ENCODE peak calls at places on chromosomes 3 and 15, in seven cellular contexts. T is K562; M is left ventricle myocardium inferior; V is cardiac muscle cell; P is spleen; O is hepatocyte; C is CD8-positive, alpha-beta memory T cell. H is an unnamed sample.

GRCh38 chr3:171142985-171143384 is 116.5 kb upstream of the SLC2A2 start:
- DNase-seq in C (no peak), T (no peak), V (peak; percentile 62), M (no peak), P (no peak), O (no peak), H (no peak)

GRCh38 chr3:68256635-68257034 is 602.2 kb upstream of the SUCLG2 start:
- DNase-seq in P (no peak), V (no peak), C (no peak), T (no peak), O (peak; percentile 13), M (no peak), H (peak; percentile 16)

GRCh38 chr3:33131328-33132018 is 17.7 kb downstream of the CRTAP start:
- DNase-seq in O (peak; percentile 85), P (no peak), M (no peak), V (peak; percentile 86), T (peak; percentile 71), C (no peak), H (peak; percentile 50)

GRCh38 chr3:182487621-182488020 is 305.7 kb upstream of the ATP11B start:
- DNase-seq in T (no peak), V (no peak), O (no peak), M (no peak), C (no peak), P (no peak), H (no peak)

GRCh38 chr3:129822679-129823078 is 70.8 kb downstream of the TMCC1 start:
- DNase-seq in V (peak; percentile 69), P (no peak), M (no peak), C (no peak), O (no peak), T (no peak), H (no peak)

GRCh38 chr15:24878153-24878552 is 76.6 kb upstream of the SNRPN start:
- DNase-seq in M (peak; percentile 26), O (no peak), V (peak; percentile 27), C (no peak), T (no peak), P (no peak), H (peak; percentile 28)

GRCh38 chr3:42119558-42120355 is 28.6 kb downstream of the TRAK1 start:
- DNase-seq in M (no peak), P (no peak), C (no peak), V (peak; percentile 8), O (no peak), T (no peak), H (no peak)

GRCh38 chr3:71690222-71690821 is 34.9 kb downstream of the EIF4E3 start:
- DNase-seq in T (no peak), M (no peak), P (no peak), C (no peak), V (peak; percentile 97), O (peak; percentile 37), H (peak; percentile 38)

GRCh38 chr3:187315872-187316271 is 24.3 kb upstream of the MASP1 start:
- DNase-seq in P (no peak), T (no peak), V (no peak), O (no peak), C (no peak), M (no peak), H (no peak)

GRCh38 chr3:13500133-13500885 is 20.2 kb downstream of the HDAC11 start:
- DNase-seq in O (no peak), V (peak; percentile 29), C (no peak), M (no peak), T (peak; percentile 81), P (peak; percentile 65), H (no peak)

GRCh38 chr3:72492240-72492639 is 356.0 kb downstream of the SHQ1 start:
- DNase-seq in P (no peak), V (peak; percentile 96), M (peak; percentile 79), C (no peak), O (no peak), T (no peak), H (peak; percentile 82)

GRCh38 chr15:40925863-40926658 is 3.1 kb upstream of the DLL4 start:
- DNase-seq in P (peak; percentile 72), O (peak; percentile 55), M (no peak), C (no peak), V (no peak), T (peak; percentile 58), H (no peak)

GRCh38 chr3:142977399-142977728 is 13.9 kb upstream of the PAQR9 start:
- DNase-seq in C (no peak), O (no peak), M (no peak), T (peak; percentile 39), P (no peak), V (no peak), H (no peak)

GRCh38 chr3:20878676-20879075 is 692.7 kb upstream of the SGO1 start:
- DNase-seq in M (no peak), V (no peak), P (no peak), C (no peak), T (no peak), O (no peak), H (no peak)

GRCh38 chr3:190059242-190059590 is 61.5 kb downstream of the P3H2 start:
- DNase-seq in V (no peak), O (no peak), T (no peak), C (no peak), M (no peak), P (no peak), H (peak; percentile 45)

GRCh38 chr3:184237772-184238171 is 8.4 kb downstream of the VWA5B2 start:
- DNase-seq in M (no peak), O (no peak), C (no peak), P (no peak), V (no peak), T (no peak), H (no peak)

GRCh38 chr15:97706059-97706458 is 254.4 kb upstream of the ARRDC4 start:
- DNase-seq in P (no peak), M (no peak), V (no peak), T (no peak), O (no peak), C (no peak), H (no peak)

GRCh38 chr3:10501664-10502052 is 3.7 kb downstream of the ATP2B2 start:
- DNase-seq in V (no peak), M (no peak), T (no peak), O (no peak), P (peak; percentile 43), C (no peak), H (no peak)

GRCh38 chr15:64634576-64635485 is 140.6 kb downstream of the RBPMS2 start:
- DNase-seq in C (no peak), V (peak; percentile 53), P (no peak), O (peak; percentile 50), T (no peak), M (no peak), H (no peak)

GRCh38 chr15:88832791-88833190 is 29.6 kb downstream of the ACAN start:
- DNase-seq in V (no peak), P (no peak), O (no peak), T (no peak), C (no peak), M (no peak), H (no peak)

GRCh38 chr3:64353256-64353655 is 128.0 kb upstream of the PRICKLE2 start:
- DNase-seq in O (no peak), C (no peak), M (no peak), V (peak; percentile 39), T (no peak), P (no peak), H (no peak)

GRCh38 chr15:62895139-62895866 is 147.2 kb upstream of the TPM1 start:
- DNase-seq in T (no peak), P (no peak), C (no peak), M (no peak), O (no peak), V (peak; percentile 67), H (no peak)

GRCh38 chr3:17579289-17580031 is 163.0 kb downstream of the TBC1D5 start:
- DNase-seq in C (no peak), V (peak; percentile 48), T (no peak), P (no peak), M (no peak), O (no peak), H (no peak)

DNA sequence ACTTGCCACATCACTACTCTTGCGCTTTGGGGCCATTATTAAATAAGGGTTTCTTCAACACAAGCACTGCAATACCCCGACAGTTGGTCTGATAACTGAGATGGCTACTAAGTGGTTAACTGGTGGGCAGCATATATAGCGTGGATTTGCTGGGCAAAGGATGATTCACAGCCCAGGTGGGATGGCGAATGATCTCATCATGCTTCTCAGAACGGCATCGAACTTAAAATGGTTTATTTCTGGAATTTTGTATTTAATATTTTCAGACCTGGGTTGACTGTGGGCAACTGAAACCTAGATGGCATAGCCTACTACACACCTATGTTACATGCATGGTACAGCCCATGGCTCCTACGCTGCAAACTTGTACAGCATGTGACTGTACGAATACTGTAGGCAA is 26.8 kb upstream of the TKT start:
- DNase-seq in M (no peak), O (no peak), T (no peak), V (no peak), P (no peak), C (no peak), H (no peak)
- H3K36me3 ChIP-seq in M (peaks cover 43% of the 10 kb centered on the region), O (no peaks in the 10 kb centered on the region), T (peaks cover 32% of the 10 kb centered on the region), V (peaks cover 35% of the 10 kb centered on the region), P (peaks cover 43% of the 10 kb centered on the region), C (peaks cover 9% of the 10 kb centered on the region), H (peaks cover 24% of the 10 kb centered on the region)

GRCh38 chr3:52915245-52915772 is 18.0 kb upstream of the STIMATE start:
- DNase-seq in V (no peak), T (no peak), M (no peak), C (no peak), O (no peak), P (no peak), H (no peak)
- H3K36me3 ChIP-seq in V (no peaks in the 10 kb centered on the region), T (peaks cover 2% of the 10 kb centered on the region), M (peaks cover 75% of the 10 kb centered on the region), C (peaks cover 23% of the 10 kb centered on the region), O (no peaks in the 10 kb centered on the region), P (peaks cover 38% of the 10 kb centered on the region), H (no peaks in the 10 kb centered on the region)

DNA sequence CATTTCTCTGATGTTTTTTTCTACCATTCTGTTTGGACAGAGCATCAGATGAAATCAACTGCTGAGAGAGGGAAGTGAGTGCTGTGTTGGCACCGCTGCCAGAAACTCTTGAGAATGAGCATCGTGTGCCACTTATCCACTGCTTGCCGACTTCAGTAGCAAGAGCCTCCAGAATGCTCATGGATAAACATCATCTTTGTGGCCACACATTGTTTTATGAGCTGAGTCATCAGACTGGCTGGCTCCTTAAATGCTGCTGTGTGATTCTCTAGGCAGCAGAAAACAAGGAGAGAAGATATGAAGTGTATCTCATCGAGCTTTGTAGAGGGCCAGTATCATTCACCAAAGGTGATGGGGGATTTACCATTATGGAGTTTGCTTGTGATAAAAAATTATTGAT is 3.4 kb upstream of the DOCK3 start:
- DNase-seq in P (no peak), T (no peak), O (peak; percentile 46), M (no peak), C (no peak), V (peak; percentile 70), H (no peak)
- H3K36me3 ChIP-seq in P (no peaks in the 10 kb centered on the region), T (no peaks in the 10 kb centered on the region), O (no peaks in the 10 kb centered on the region), M (no peaks in the 10 kb centered on the region), C (no peaks in the 10 kb centered on the region), V (no peaks in the 10 kb centered on the region), H (no peaks in the 10 kb centered on the region)

DNA sequence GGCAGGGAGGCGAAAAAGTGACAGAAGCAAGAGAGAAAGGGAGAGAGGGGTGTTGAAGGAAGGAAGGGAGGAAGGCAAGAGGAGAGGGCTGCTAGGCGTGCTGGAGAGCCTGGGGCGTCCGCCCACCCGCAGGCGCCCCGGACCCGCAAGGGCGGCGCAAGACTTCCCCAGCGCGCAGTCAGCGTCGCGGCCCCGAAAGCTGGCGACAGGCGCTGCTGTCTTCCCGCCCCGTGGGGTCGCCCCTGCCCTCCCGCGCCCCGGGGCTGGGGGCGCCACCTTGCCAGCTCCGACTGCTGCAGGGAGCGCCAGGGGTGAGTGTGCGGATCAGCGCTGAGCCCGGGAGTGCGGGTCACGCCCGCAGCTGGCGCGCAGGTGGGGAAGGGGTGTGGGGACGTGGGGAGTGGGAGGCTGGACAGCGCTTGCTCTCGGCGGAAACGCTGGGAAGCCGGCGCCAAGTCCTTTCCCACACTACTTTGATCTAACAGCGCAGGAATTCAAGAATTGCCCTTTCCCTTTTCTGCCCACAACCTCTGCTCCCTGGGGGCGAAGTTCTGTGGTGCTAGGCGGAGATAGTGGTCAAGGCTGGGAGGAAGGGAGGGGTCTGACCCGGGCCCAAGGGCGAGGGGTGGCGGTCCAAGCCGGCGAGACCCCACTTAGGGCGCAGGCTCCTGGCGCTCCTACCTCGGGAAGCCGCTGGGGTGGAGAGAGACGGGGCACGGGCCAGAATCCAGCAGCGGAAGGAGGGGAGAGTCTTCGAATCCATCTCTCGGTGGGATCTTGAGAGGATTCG is 266.1 kb downstream of the CGGBP1 start:
- DNase-seq in M (no peak), P (peak; percentile 75), T (peak; percentile 46), C (no peak), V (peak; percentile 0), O (peak; percentile 17), H (no peak)
- H3K36me3 ChIP-seq in M (no peaks in the 10 kb centered on the region), P (no peaks in the 10 kb centered on the region), T (peaks cover 3% of the 10 kb centered on the region), C (no peaks in the 10 kb centered on the region), V (no peaks in the 10 kb centered on the region), O (no peaks in the 10 kb centered on the region), H (no peaks in the 10 kb centered on the region)